ENCODE peak calls at places on chromosomes 2 and 18, in six cellular contexts. One of them, this sample, is unnamed.

GRCh38 chr2:52097076-52097475 is 1065.1 kb upstream of the NRXN1 start:
- DNase-seq in suprapubic skin: no peak
- DNase-seq in brain microvascular endothelial cell: no peak
- DNase-seq in A549: no peak
- DNase-seq in fibroblast of lung: no peak
- DNase-seq in HCT116: no peak
- DNase-seq in this sample: no peak

GRCh38 chr18:456361-456821 is 44.1 kb downstream of the COLEC12 start:
- DNase-seq in suprapubic skin: no peak
- DNase-seq in brain microvascular endothelial cell: peak; percentile 40
- DNase-seq in A549: no peak
- DNase-seq in fibroblast of lung: no peak
- DNase-seq in HCT116: no peak
- DNase-seq in this sample: no peak

GRCh38 chr18:49546719-49547273 is 15.1 kb upstream of the LIPG start:
- DNase-seq in suprapubic skin: no peak
- DNase-seq in brain microvascular endothelial cell: no peak
- DNase-seq in A549: no peak
- DNase-seq in fibroblast of lung: peak; percentile 11
- DNase-seq in HCT116: no peak
- DNase-seq in this sample: no peak

GRCh38 chr2:191675807-191676667 is 1.9 kb upstream of the NABP1 start:
- DNase-seq in suprapubic skin: no peak
- DNase-seq in brain microvascular endothelial cell: no peak
- DNase-seq in A549: no peak
- DNase-seq in fibroblast of lung: no peak
- DNase-seq in HCT116: no peak
- DNase-seq in this sample: no peak

GRCh38 chr2:196205891-196206408 is 34.6 kb upstream of the STK17B start:
- DNase-seq in suprapubic skin: no peak
- DNase-seq in brain microvascular endothelial cell: no peak
- DNase-seq in A549: no peak
- DNase-seq in fibroblast of lung: peak; percentile 34
- DNase-seq in HCT116: no peak
- DNase-seq in this sample: no peak

GRCh38 chr18:21742323-21742687 is 1.7 kb downstream of the MIB1 start:
- DNase-seq in suprapubic skin: no peak
- DNase-seq in brain microvascular endothelial cell: no peak
- DNase-seq in A549: no peak
- DNase-seq in fibroblast of lung: peak; percentile 50
- DNase-seq in HCT116: no peak
- DNase-seq in this sample: no peak

GRCh38 chr2:31049913-31050588 is 88.2 kb downstream of the GALNT14 start:
- DNase-seq in suprapubic skin: peak; percentile 54
- DNase-seq in brain microvascular endothelial cell: no peak
- DNase-seq in A549: no peak
- DNase-seq in fibroblast of lung: no peak
- DNase-seq in HCT116: no peak
- DNase-seq in this sample: no peak

GRCh38 chr18:73511751-73512525 is 635.7 kb downstream of the FBXO15 start:
- DNase-seq in suprapubic skin: no peak
- DNase-seq in brain microvascular endothelial cell: no peak
- DNase-seq in A549: no peak
- DNase-seq in fibroblast of lung: peak; percentile 68
- DNase-seq in HCT116: no peak
- DNase-seq in this sample: no peak

GRCh38 chr2:55025082-55025481 is 25.2 kb downstream of the RTN4 start:
- DNase-seq in suprapubic skin: no peak
- DNase-seq in brain microvascular endothelial cell: no peak
- DNase-seq in A549: no peak
- DNase-seq in fibroblast of lung: no peak
- DNase-seq in HCT116: no peak
- DNase-seq in this sample: no peak

GRCh38 chr2:191169456-191170300 is 18.9 kb upstream of the STAT4 start:
- DNase-seq in suprapubic skin: no peak
- DNase-seq in brain microvascular endothelial cell: no peak
- DNase-seq in A549: peak; percentile 75
- DNase-seq in fibroblast of lung: no peak
- DNase-seq in HCT116: no peak
- DNase-seq in this sample: peak; percentile 82

GRCh38 chr2:124666976-124667375 is 641.9 kb downstream of the CNTNAP5 start:
- DNase-seq in suprapubic skin: no peak
- DNase-seq in brain microvascular endothelial cell: no peak
- DNase-seq in A549: no peak
- DNase-seq in fibroblast of lung: no peak
- DNase-seq in HCT116: no peak
- DNase-seq in this sample: no peak

GRCh38 chr2:3545788-3546478 is 12.2 kb downstream of the RNASEH1 start:
- DNase-seq in suprapubic skin: no peak
- DNase-seq in brain microvascular endothelial cell: no peak
- DNase-seq in A549: no peak
- DNase-seq in fibroblast of lung: no peak
- DNase-seq in HCT116: no peak
- DNase-seq in this sample: no peak

DNA sequence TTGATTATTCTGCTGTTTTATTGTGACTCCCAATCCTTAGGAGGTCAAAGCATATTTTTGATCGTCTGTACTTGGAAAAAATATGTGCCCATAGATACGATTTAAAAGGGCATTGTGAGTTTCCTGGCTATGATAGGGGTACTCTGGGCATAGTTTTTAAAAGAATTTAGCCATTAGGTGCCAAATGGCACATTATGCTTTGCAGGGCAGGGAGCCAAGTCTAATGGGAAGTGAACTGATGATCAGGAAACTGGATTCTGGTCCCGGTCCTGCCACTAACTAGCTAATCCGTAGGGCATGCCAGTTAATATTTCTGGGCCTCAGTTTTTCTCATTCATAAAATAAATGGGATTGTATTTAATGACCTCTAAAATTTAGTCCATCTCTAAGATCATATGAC is 189.3 kb downstream of the LTBP1 start:
- DNase-seq in suprapubic skin: no peak
- DNase-seq in brain microvascular endothelial cell: peak; percentile 58
- DNase-seq in A549: no peak
- DNase-seq in fibroblast of lung: no peak
- DNase-seq in HCT116: no peak
- DNase-seq in this sample: no peak
- H3K27ac ChIP-seq in suprapubic skin: peak overlapping the region; percentile 73
- H3K27ac ChIP-seq in brain microvascular endothelial cell: peak overlapping the region; percentile 98
- H3K27ac ChIP-seq in A549: no peak overlapping the region
- H3K27ac ChIP-seq in fibroblast of lung: peak overlapping the region; percentile 98
- H3K27ac ChIP-seq in HCT116: no peak overlapping the region
- H3K27ac ChIP-seq in this sample: no peak overlapping the region

DNA sequence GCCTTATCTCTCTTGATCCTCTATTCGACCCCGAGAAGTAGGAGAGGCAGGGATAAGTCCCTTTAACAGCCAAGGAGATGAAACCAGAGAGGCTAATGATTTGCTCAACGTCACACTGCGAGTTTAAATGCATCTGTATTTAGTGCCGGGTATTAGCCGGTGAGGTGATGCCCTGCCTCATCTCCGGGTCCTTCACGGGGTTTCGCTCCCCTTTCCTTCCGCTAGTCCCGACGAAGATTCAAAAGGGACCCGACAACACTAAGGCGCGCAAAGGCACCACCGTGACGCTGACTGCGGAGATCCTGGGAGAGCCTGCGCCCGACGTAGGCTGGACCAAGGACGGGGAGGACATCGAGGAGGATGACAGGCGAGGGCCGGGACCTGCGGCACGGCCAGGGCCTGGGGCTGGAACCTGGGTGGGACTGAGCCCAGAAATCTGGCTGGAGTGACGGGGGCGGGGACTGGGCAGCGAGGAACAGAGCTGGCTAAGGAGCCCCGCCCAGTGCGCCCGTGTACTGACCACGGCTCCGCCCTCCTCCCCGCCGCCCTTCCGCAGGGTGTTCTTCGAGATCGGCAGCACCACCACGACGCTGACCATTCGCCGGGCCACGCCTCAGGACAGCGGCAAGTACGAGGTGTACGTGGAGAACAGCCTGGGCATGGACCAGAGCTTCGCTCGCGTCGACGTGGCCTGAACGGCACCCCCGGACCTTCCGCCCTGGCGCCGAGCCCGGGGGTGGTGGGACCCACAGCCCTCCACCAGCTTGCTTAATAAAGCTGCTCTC is 1.0 kb upstream of the GMPPA start:
- DNase-seq in suprapubic skin: peak; percentile 93
- DNase-seq in brain microvascular endothelial cell: peak; percentile 53
- DNase-seq in A549: peak; percentile 85
- DNase-seq in fibroblast of lung: peak; percentile 86
- DNase-seq in HCT116: peak; percentile 56
- DNase-seq in this sample: no peak
- H3K27ac ChIP-seq in suprapubic skin: peak overlapping the region; percentile 86
- H3K27ac ChIP-seq in brain microvascular endothelial cell: peak overlapping the region; percentile 8
- H3K27ac ChIP-seq in A549: peak overlapping the region; percentile 91
- H3K27ac ChIP-seq in fibroblast of lung: peak overlapping the region; percentile 78
- H3K27ac ChIP-seq in HCT116: peak overlapping the region; percentile 98
- H3K27ac ChIP-seq in this sample: peak overlapping the region; percentile 73

DNA sequence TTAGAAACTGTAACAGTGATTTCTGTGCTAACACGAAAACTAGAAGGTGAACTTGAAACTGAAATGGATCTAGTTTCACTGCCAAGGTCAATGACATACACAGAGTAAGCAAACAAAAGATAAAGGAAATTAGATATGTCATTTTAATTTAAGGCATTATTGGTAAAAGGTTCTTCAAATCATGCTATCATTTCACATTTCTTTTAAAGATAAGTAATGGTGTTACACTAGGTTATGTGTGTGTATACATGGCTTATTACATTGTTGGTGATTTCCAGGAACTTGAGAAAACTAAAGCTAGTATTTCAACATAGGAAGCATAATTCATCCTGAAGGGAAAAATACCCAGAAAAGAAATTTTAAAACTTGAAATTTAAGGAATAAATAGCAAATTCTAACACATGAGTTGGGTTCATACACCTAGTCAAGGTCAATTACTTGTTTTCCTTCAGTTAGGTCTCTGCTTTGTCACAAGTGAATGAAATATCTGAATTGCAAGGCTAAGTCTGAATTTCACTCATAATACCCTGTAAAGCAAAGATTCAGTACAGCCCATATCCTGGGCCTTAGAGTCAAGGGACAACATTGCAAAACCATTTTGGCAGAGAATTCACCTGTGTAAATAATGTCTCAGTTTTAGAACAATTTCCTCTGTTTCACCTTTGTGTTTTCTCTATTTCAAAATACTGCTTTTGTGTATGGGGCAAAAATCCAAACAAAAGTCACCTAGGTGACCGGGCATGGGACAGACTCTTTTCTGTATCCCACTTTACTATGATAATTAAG is 141.6 kb downstream of the SRBD1 start:
- DNase-seq in suprapubic skin: no peak
- DNase-seq in brain microvascular endothelial cell: no peak
- DNase-seq in A549: peak; percentile 39
- DNase-seq in fibroblast of lung: no peak
- DNase-seq in HCT116: no peak
- DNase-seq in this sample: no peak
- H3K27ac ChIP-seq in suprapubic skin: no peak overlapping the region
- H3K27ac ChIP-seq in brain microvascular endothelial cell: no peak overlapping the region
- H3K27ac ChIP-seq in A549: peak overlapping the region; percentile 44
- H3K27ac ChIP-seq in fibroblast of lung: no peak overlapping the region
- H3K27ac ChIP-seq in HCT116: no peak overlapping the region
- H3K27ac ChIP-seq in this sample: no peak overlapping the region

GRCh38 chr2:127208313-127208712 is 11.8 kb downstream of the CYP27C1 start:
- DNase-seq in suprapubic skin: peak; percentile 45
- DNase-seq in brain microvascular endothelial cell: no peak
- DNase-seq in A549: no peak
- DNase-seq in fibroblast of lung: peak; percentile 62
- DNase-seq in HCT116: no peak
- DNase-seq in this sample: no peak
- H3K27ac ChIP-seq in suprapubic skin: no peak overlapping the region
- H3K27ac ChIP-seq in brain microvascular endothelial cell: no peak overlapping the region
- H3K27ac ChIP-seq in A549: no peak overlapping the region
- H3K27ac ChIP-seq in fibroblast of lung: no peak overlapping the region
- H3K27ac ChIP-seq in HCT116: no peak overlapping the region
- H3K27ac ChIP-seq in this sample: no peak overlapping the region

DNA sequence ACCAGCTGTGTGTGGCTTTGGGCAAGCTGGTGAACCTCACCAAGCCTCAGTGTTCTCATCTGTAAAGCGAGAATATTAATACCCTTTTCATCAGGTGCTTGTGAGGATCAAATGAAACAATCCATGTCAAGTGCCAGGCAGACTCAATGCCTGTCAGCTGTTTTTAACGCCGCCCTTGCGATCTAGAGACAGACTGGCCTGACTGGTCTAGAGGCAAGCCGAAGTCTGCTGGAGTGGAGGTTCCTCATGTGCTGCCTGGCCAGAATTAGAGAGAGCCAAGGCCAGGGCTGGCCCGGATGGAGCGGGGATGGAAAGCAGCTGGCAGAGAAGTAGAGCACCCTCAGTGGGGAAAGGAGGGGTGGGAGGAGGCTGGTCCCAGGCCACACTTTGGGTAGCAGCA is 74.5 kb upstream of the B3GNT7 start:
- DNase-seq in suprapubic skin: peak; percentile 73
- DNase-seq in brain microvascular endothelial cell: no peak
- DNase-seq in A549: no peak
- DNase-seq in fibroblast of lung: no peak
- DNase-seq in HCT116: no peak
- DNase-seq in this sample: no peak
- H3K27ac ChIP-seq in suprapubic skin: no peak overlapping the region
- H3K27ac ChIP-seq in brain microvascular endothelial cell: no peak overlapping the region
- H3K27ac ChIP-seq in A549: no peak overlapping the region
- H3K27ac ChIP-seq in fibroblast of lung: no peak overlapping the region
- H3K27ac ChIP-seq in HCT116: no peak overlapping the region
- H3K27ac ChIP-seq in this sample: no peak overlapping the region

DNA sequence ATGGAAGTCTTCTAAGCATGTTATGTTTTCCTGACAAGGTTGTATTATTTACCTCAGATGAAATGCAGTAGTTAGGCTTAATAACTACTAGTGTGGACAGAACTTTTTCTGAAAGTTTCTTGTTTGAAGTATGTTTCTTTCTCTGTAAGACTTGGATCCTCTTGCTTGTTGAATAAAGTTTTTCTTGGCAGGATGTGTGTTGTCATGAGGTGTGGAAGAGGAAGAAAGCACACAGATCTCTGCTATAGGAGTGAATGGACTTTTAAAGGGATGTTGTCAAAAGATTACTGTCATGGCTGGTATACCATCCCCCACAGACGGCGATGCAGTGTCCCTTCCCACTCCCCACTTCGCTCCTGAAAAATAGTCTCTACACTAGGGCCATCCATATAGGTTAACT is 2.6 kb downstream of the CAB39 start:
- DNase-seq in suprapubic skin: no peak
- DNase-seq in brain microvascular endothelial cell: no peak
- DNase-seq in A549: no peak
- DNase-seq in fibroblast of lung: peak; percentile 46
- DNase-seq in HCT116: no peak
- DNase-seq in this sample: no peak
- H3K27ac ChIP-seq in suprapubic skin: no peak overlapping the region
- H3K27ac ChIP-seq in brain microvascular endothelial cell: no peak overlapping the region
- H3K27ac ChIP-seq in A549: no peak overlapping the region
- H3K27ac ChIP-seq in fibroblast of lung: peak overlapping the region; percentile 49
- H3K27ac ChIP-seq in HCT116: no peak overlapping the region
- H3K27ac ChIP-seq in this sample: peak overlapping the region; percentile 94